ENCODE peak calls at places on chromosomes 6 and 20, in eight cellular contexts. Z is bronchial epithelial cell; O is ascending aorta; C is GM12865; I is tibial nerve; U is Calu3; W is CD8-positive, alpha-beta T cell; Q is WTC11. M is an unnamed sample.

GRCh38 chr6:65182681-65183080 is 524.3 kb downstream of the EYS start:
- DNase-seq in Q (no peak), O (no peak), I (no peak), Z (no peak), C (no peak), W (no peak), U (no peak), M (no peak)

GRCh38 chr6:167349816-167350215 is 24.9 kb downstream of the TTLL2 start:
- DNase-seq in C (no peak), Q (no peak), U (no peak), I (no peak), O (no peak), Z (no peak), W (no peak), M (no peak)

GRCh38 chr20:49768204-49769124 is 44.2 kb upstream of the SLC9A8 start:
- DNase-seq in Q (peak; percentile 34), I (peak; percentile 81), W (no peak), C (peak; percentile 55), Z (peak; percentile 95), O (peak; percentile 79), U (peak; percentile 83), M (no peak)

GRCh38 chr6:27096834-27097511 is 150.5 kb upstream of the PRSS16 start:
- DNase-seq in C (peak; percentile 24), O (no peak), W (no peak), Z (peak; percentile 76), Q (peak; percentile 74), U (peak; percentile 75), I (no peak), M (peak; percentile 58)

GRCh38 chr6:86010915-86011786 is 368.5 kb upstream of the SYNCRIP start:
- DNase-seq in C (no peak), U (peak; percentile 15), W (no peak), I (no peak), O (no peak), Z (no peak), Q (no peak), M (no peak)

GRCh38 chr6:133202610-133203343 is 38.4 kb upstream of the EYA4 start:
- DNase-seq in I (no peak), Z (peak; percentile 45), O (no peak), U (no peak), C (no peak), W (no peak), Q (no peak), M (no peak)

GRCh38 chr20:48722737-48723191 is 105.0 kb downstream of the PREX1 start:
- DNase-seq in Q (no peak), Z (no peak), U (peak; percentile 37), O (peak; percentile 93), W (no peak), I (peak; percentile 29), C (peak; percentile 57), M (no peak)

GRCh38 chr6:166830185-166830890 is 126.0 kb downstream of the RNASET2 start:
- DNase-seq in O (no peak), Q (no peak), Z (no peak), W (no peak), U (no peak), I (no peak), C (peak; percentile 89), M (peak; percentile 80)

GRCh38 chr6:35091353-35092083 is 49.6 kb downstream of the TCP11 start:
- DNase-seq in C (no peak), I (no peak), Z (no peak), U (no peak), O (peak; percentile 61), Q (no peak), W (no peak), M (no peak)

GRCh38 chr6:42352856-42353564 is 98.7 kb downstream of the TRERF1 start:
- DNase-seq in U (no peak), Z (peak; percentile 79), Q (no peak), I (no peak), O (no peak), W (no peak), C (no peak), M (no peak)

GRCh38 chr20:59291740-59292139 is 8.7 kb upstream of the EDN3 start:
- DNase-seq in I (no peak), Z (peak; percentile 16), O (no peak), U (no peak), W (no peak), C (no peak), Q (no peak), M (no peak)

GRCh38 chr20:40849456-40849855 is 160.4 kb upstream of the MAFB start:
- DNase-seq in Z (no peak), I (no peak), U (no peak), C (no peak), Q (no peak), O (no peak), W (no peak), M (no peak)

GRCh38 chr20:45450097-45450818 is 19.3 kb upstream of the WFDC2 start:
- DNase-seq in I (peak; percentile 25), U (peak; percentile 41), O (no peak), C (peak; percentile 50), Q (no peak), W (no peak), Z (peak; percentile 62), M (peak; percentile 32)

GRCh38 chr20:10447028-10447427 is 11.9 kb downstream of the SLX4IP start:
- DNase-seq in U (peak; percentile 34), O (no peak), C (peak; percentile 93), W (no peak), I (no peak), Z (peak; percentile 80), Q (no peak), M (peak; percentile 77)

GRCh38 chr6:148723484-148723883 is 23.3 kb upstream of the UST start:
- DNase-seq in Q (no peak), W (no peak), I (no peak), C (no peak), O (no peak), Z (peak; percentile 54), U (no peak), M (no peak)
- TF ChIP-seq CTCF in Q (no peak), W (no peak), I (no peak), C (no peak), O (no peak), Z (no peak), U (no peak), M (no peak)

GRCh38 chr6:113980937-113981554 is 10.1 kb upstream of the HDAC2 start:
- DNase-seq in I (no peak), U (peak; percentile 20), Z (no peak), O (no peak), W (no peak), C (peak; percentile 38), Q (peak; percentile 60), M (peak; percentile 21)
- TF ChIP-seq CTCF in I (no peak), U (peak; percentile 69), Z (peak; percentile 58), O (peak; percentile 50), W (peak; percentile 51), C (peak; percentile 39), Q (peak; percentile 63), M (peak; percentile 28)

GRCh38 chr6:33702345-33702977 is 9.0 kb downstream of the UQCC2 start:
- DNase-seq in I (no peak), Q (peak; percentile 55), C (peak; percentile 67), Z (peak; percentile 59), W (no peak), O (no peak), U (peak; percentile 51), M (no peak)
- TF ChIP-seq CTCF in I (peak; percentile 54), Q (peak; percentile 35), C (peak; percentile 58), Z (peak; percentile 75), W (no peak), O (peak; percentile 29), U (peak; percentile 52), M (peak; percentile 27)

DNA sequence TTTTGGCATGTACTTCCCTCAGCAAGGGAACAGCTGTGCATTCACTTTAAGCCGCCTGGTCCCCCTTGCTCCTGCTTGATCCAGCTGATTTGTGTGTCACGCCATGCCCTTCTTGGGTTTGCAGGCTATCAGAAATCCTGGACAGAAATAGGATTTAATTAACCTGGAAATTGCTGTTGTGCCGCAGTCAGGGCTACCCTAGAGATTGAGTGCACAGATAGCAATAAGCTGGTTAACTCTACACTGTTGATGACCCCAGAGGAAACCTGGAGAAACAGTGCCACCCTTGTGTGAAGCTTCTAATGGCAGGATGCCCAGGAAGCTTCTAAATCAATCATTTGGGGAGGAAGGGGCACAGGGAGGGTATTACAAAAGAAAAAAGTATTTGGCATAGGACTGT is 199.0 kb downstream of the JARID2 start:
- DNase-seq in Q (no peak), U (peak; percentile 36), Z (no peak), C (no peak), I (no peak), W (no peak), O (no peak), M (no peak)
- TF ChIP-seq CTCF in Q (no peak), U (no peak), Z (no peak), C (peak; percentile 19), I (no peak), W (no peak), O (no peak), M (no peak)

DNA sequence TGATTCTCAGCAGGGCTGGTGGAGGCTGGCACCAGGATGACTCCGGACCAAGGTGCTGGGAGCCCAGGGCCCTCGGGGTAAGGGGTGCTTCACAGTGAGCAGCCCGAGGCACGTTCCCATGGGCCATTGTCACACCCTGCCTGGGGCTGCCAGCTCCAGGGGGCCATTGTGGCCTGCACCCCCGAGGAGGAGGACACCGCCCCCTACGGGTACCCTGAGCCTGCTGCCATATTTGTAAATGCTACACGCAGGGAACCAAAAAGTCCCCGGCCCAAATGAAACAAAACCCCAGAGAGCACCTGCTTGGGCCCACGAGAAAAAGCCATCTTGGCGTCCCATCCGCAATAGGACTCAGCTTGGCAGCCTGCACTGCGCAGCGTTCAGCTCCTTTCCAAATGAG is 64.7 kb upstream of the GATA5 start:
- DNase-seq in I (no peak), O (no peak), C (no peak), Z (no peak), W (no peak), Q (peak; percentile 34), U (no peak), M (no peak)
- TF ChIP-seq CTCF in I (no peak), O (no peak), C (no peak), Z (no peak), W (no peak), Q (peak; percentile 19), U (no peak), M (no peak)

GRCh38 chr20:57435498-57436222 is 44.5 kb downstream of the RBM38 start:
- DNase-seq in C (peak; percentile 42), O (peak; percentile 84), U (peak; percentile 99), Q (no peak), I (no peak), Z (peak; percentile 86), W (no peak), M (no peak)
- TF ChIP-seq CTCF in C (no peak), O (no peak), U (no peak), Q (no peak), I (no peak), Z (peak; percentile 29), W (no peak), M (peak; percentile 26)

GRCh38 chr6:47922391-47922790 is 140.6 kb downstream of the OPN5 start:
- DNase-seq in I (no peak), C (no peak), Q (peak; percentile 21), W (no peak), U (no peak), Z (no peak), O (no peak), M (no peak)

GRCh38 chr6:47917202-47917601 is 135.4 kb downstream of the OPN5 start:
- DNase-seq in O (no peak), C (no peak), Z (no peak), Q (no peak), U (no peak), W (no peak), I (no peak), M (no peak)

GRCh38 chr6:47924001-47924400 is 142.2 kb downstream of the OPN5 start:
- DNase-seq in U (no peak), I (no peak), Q (no peak), C (no peak), Z (no peak), W (no peak), O (no peak), M (no peak)

GRCh38 chr6:47915017-47915416 is 133.2 kb downstream of the OPN5 start:
- DNase-seq in I (no peak), Q (no peak), W (no peak), O (no peak), U (no peak), C (no peak), Z (no peak), M (no peak)

GRCh38 chr6:47919875-47920274 is 138.0 kb downstream of the OPN5 start:
- DNase-seq in O (no peak), Q (no peak), W (no peak), C (no peak), Z (no peak), U (no peak), I (no peak), M (no peak)
- TF ChIP-seq CTCF in O (no peak), Q (no peak), W (no peak), C (no peak), Z (no peak), U (no peak), I (no peak), M (no peak)

M was measured in GM10248.